ENCODE peak calls at places on chromosomes 7 and 10, in seven cellular contexts. One of them, this sample, is unnamed.

GRCh38 chr10:37860494-37861190 is 3.2 kb upstream of the ZNF248 start:
- DNase-seq in mesendoderm: no peak
- DNase-seq in H1: no peak
- DNase-seq in trophoblast cell: peak; percentile 2
- DNase-seq in neuronal stem cell: no peak
- DNase-seq in IMR-90: peak; percentile 82
- DNase-seq in mesenchymal stem cell: peak; percentile 44
- DNase-seq in this sample: no peak

GRCh38 chr10:119859422-119860258 is 13.0 kb downstream of the MCMBP start:
- DNase-seq in mesendoderm: peak; percentile 53
- DNase-seq in mesenchymal stem cell: peak; percentile 61
- DNase-seq in neuronal stem cell: peak; percentile 24
- DNase-seq in IMR-90: peak; percentile 69
- DNase-seq in trophoblast cell: peak; percentile 79
- DNase-seq in H1: no peak
- DNase-seq in this sample: no peak

GRCh38 chr7:106216517-106217088 is 68.2 kb downstream of the NAMPT start:
- DNase-seq in trophoblast cell: peak; percentile 18
- DNase-seq in H1: no peak
- DNase-seq in neuronal stem cell: no peak
- DNase-seq in mesendoderm: peak; percentile 62
- DNase-seq in mesenchymal stem cell: peak; percentile 93
- DNase-seq in IMR-90: peak; percentile 97
- DNase-seq in this sample: no peak

GRCh38 chr10:49569031-49569765 is 30.3 kb upstream of the ERCC6 start:
- DNase-seq in mesendoderm: no peak
- DNase-seq in mesenchymal stem cell: peak; percentile 35
- DNase-seq in IMR-90: peak; percentile 51
- DNase-seq in neuronal stem cell: no peak
- DNase-seq in H1: no peak
- DNase-seq in trophoblast cell: peak; percentile 92
- DNase-seq in this sample: no peak

GRCh38 chr10:27947513-27947912 is 51.4 kb downstream of the ODAD2 start:
- DNase-seq in neuronal stem cell: no peak
- DNase-seq in trophoblast cell: no peak
- DNase-seq in H1: no peak
- DNase-seq in mesendoderm: no peak
- DNase-seq in IMR-90: no peak
- DNase-seq in mesenchymal stem cell: no peak
- DNase-seq in this sample: no peak

GRCh38 chr10:106652279-106652678 is 512.2 kb downstream of the SORCS1 start:
- DNase-seq in neuronal stem cell: no peak
- DNase-seq in trophoblast cell: no peak
- DNase-seq in H1: no peak
- DNase-seq in mesenchymal stem cell: no peak
- DNase-seq in IMR-90: no peak
- DNase-seq in mesendoderm: no peak
- DNase-seq in this sample: no peak

GRCh38 chr10:8211631-8212030 is 157.1 kb downstream of the GATA3 start:
- DNase-seq in H1: no peak
- DNase-seq in trophoblast cell: peak; percentile 85
- DNase-seq in neuronal stem cell: no peak
- DNase-seq in mesendoderm: peak; percentile 29
- DNase-seq in IMR-90: no peak
- DNase-seq in mesenchymal stem cell: no peak
- DNase-seq in this sample: no peak

GRCh38 chr7:99624487-99624886 is 7.7 kb downstream of the ZSCAN25 start:
- DNase-seq in IMR-90: no peak
- DNase-seq in mesenchymal stem cell: no peak
- DNase-seq in neuronal stem cell: no peak
- DNase-seq in trophoblast cell: no peak
- DNase-seq in mesendoderm: no peak
- DNase-seq in H1: no peak
- DNase-seq in this sample: no peak

GRCh38 chr10:4778761-4779160 is 47.2 kb upstream of the AKR1E2 start:
- DNase-seq in IMR-90: no peak
- DNase-seq in mesendoderm: no peak
- DNase-seq in trophoblast cell: no peak
- DNase-seq in neuronal stem cell: no peak
- DNase-seq in mesenchymal stem cell: no peak
- DNase-seq in H1: no peak
- DNase-seq in this sample: no peak

GRCh38 chr10:46091834-46092522 is 45.9 kb upstream of the MSMB start:
- DNase-seq in neuronal stem cell: no peak
- DNase-seq in trophoblast cell: no peak
- DNase-seq in mesendoderm: no peak
- DNase-seq in H1: no peak
- DNase-seq in mesenchymal stem cell: no peak
- DNase-seq in IMR-90: no peak
- DNase-seq in this sample: no peak

GRCh38 chr10:43845121-43845520 is 196.4 kb upstream of the ZNF32 start:
- DNase-seq in mesenchymal stem cell: no peak
- DNase-seq in H1: no peak
- DNase-seq in trophoblast cell: no peak
- DNase-seq in mesendoderm: no peak
- DNase-seq in neuronal stem cell: no peak
- DNase-seq in IMR-90: no peak
- DNase-seq in this sample: no peak

GRCh38 chr10:108801775-108802516 is 1121.4 kb downstream of the XPNPEP1 start:
- DNase-seq in H1: no peak
- DNase-seq in mesenchymal stem cell: peak; percentile 65
- DNase-seq in IMR-90: peak; percentile 70
- DNase-seq in mesendoderm: no peak
- DNase-seq in neuronal stem cell: no peak
- DNase-seq in trophoblast cell: no peak
- DNase-seq in this sample: no peak

GRCh38 chr7:151891753-151892152 is 14.8 kb upstream of the PRKAG2 start:
- DNase-seq in IMR-90: no peak
- DNase-seq in neuronal stem cell: no peak
- DNase-seq in trophoblast cell: no peak
- DNase-seq in mesenchymal stem cell: no peak
- DNase-seq in mesendoderm: no peak
- DNase-seq in H1: no peak
- DNase-seq in this sample: peak; percentile 18

GRCh38 chr10:97069576-97070362 is 116.0 kb downstream of the SLIT1 start:
- DNase-seq in trophoblast cell: peak; percentile 64
- DNase-seq in mesenchymal stem cell: peak; percentile 42
- DNase-seq in H1: no peak
- DNase-seq in neuronal stem cell: no peak
- DNase-seq in IMR-90: no peak
- DNase-seq in mesendoderm: peak; percentile 81
- DNase-seq in this sample: no peak

GRCh38 chr7:104931181-104931781 is 82.7 kb upstream of the KMT2E start:
- DNase-seq in trophoblast cell: no peak
- DNase-seq in mesendoderm: peak; percentile 85
- DNase-seq in neuronal stem cell: no peak
- DNase-seq in H1: no peak
- DNase-seq in IMR-90: no peak
- DNase-seq in mesenchymal stem cell: no peak
- DNase-seq in this sample: no peak

GRCh38 chr7:83162402-83163256 is at the start of gene PCLO:
- DNase-seq in IMR-90: peak; percentile 3
- DNase-seq in neuronal stem cell: peak; percentile 91
- DNase-seq in H1: peak; percentile 78
- DNase-seq in trophoblast cell: peak; percentile 74
- DNase-seq in mesendoderm: peak; percentile 96
- DNase-seq in mesenchymal stem cell: peak; percentile 60
- DNase-seq in this sample: peak; percentile 96

GRCh38 chr7:67777119-67777518 is 780.5 kb downstream of the TYW1 start:
- DNase-seq in mesendoderm: no peak
- DNase-seq in trophoblast cell: no peak
- DNase-seq in IMR-90: no peak
- DNase-seq in neuronal stem cell: no peak
- DNase-seq in H1: no peak
- DNase-seq in mesenchymal stem cell: no peak
- DNase-seq in this sample: no peak

GRCh38 chr7:63925626-63926460 is 72.8 kb upstream of the ZNF722 start:
- DNase-seq in H1: no peak
- DNase-seq in mesenchymal stem cell: no peak
- DNase-seq in IMR-90: no peak
- DNase-seq in neuronal stem cell: no peak
- DNase-seq in trophoblast cell: peak; percentile 97
- DNase-seq in mesendoderm: no peak
- DNase-seq in this sample: no peak

GRCh38 chr10:26481914-26482550 is 43.9 kb downstream of the APBB1IP start:
- DNase-seq in mesenchymal stem cell: no peak
- DNase-seq in trophoblast cell: no peak
- DNase-seq in neuronal stem cell: no peak
- DNase-seq in mesendoderm: no peak
- DNase-seq in H1: no peak
- DNase-seq in IMR-90: no peak
- DNase-seq in this sample: no peak

GRCh38 chr10:110618206-110618605 is 25.9 kb upstream of the RBM20 start:
- DNase-seq in neuronal stem cell: no peak
- DNase-seq in H1: no peak
- DNase-seq in mesenchymal stem cell: no peak
- DNase-seq in IMR-90: no peak
- DNase-seq in mesendoderm: no peak
- DNase-seq in trophoblast cell: no peak
- DNase-seq in this sample: no peak

GRCh38 chr7:70063796-70064423 is 465.6 kb downstream of the AUTS2 start:
- DNase-seq in IMR-90: no peak
- DNase-seq in mesendoderm: no peak
- DNase-seq in mesenchymal stem cell: no peak
- DNase-seq in neuronal stem cell: no peak
- DNase-seq in H1: no peak
- DNase-seq in trophoblast cell: no peak
- DNase-seq in this sample: no peak

GRCh38 chr10:103333934-103334520 is 16.9 kb downstream of the PCGF6 start:
- DNase-seq in mesendoderm: peak; percentile 6
- DNase-seq in mesenchymal stem cell: peak; percentile 28
- DNase-seq in H1: no peak
- DNase-seq in trophoblast cell: peak; percentile 60
- DNase-seq in IMR-90: peak; percentile 33
- DNase-seq in neuronal stem cell: no peak
- DNase-seq in this sample: no peak

GRCh38 chr7:9945131-9945530 is 1028.5 kb upstream of the PHF14 start:
- DNase-seq in mesenchymal stem cell: no peak
- DNase-seq in IMR-90: no peak
- DNase-seq in trophoblast cell: no peak
- DNase-seq in mesendoderm: no peak
- DNase-seq in H1: no peak
- DNase-seq in neuronal stem cell: no peak
- DNase-seq in this sample: no peak

GRCh38 chr10:87659571-87660483 is at the start of gene PAPSS2:
- DNase-seq in trophoblast cell: peak; percentile 46
- DNase-seq in IMR-90: peak; percentile 68
- DNase-seq in mesenchymal stem cell: peak; percentile 85
- DNase-seq in mesendoderm: peak; percentile 83
- DNase-seq in neuronal stem cell: peak; percentile 48
- DNase-seq in H1: no peak
- DNase-seq in this sample: peak; percentile 71

GRCh38 chr7:55438085-55438764 is 73.1 kb downstream of the LANCL2 start:
- DNase-seq in neuronal stem cell: no peak
- DNase-seq in IMR-90: no peak
- DNase-seq in mesendoderm: peak; percentile 26
- DNase-seq in mesenchymal stem cell: no peak
- DNase-seq in H1: no peak
- DNase-seq in trophoblast cell: no peak
- DNase-seq in this sample: no peak

GRCh38 chr10:62850646-62851045 is 34.5 kb upstream of the EGR2 start:
- DNase-seq in mesendoderm: peak; percentile 4
- DNase-seq in neuronal stem cell: no peak
- DNase-seq in trophoblast cell: no peak
- DNase-seq in H1: no peak
- DNase-seq in mesenchymal stem cell: no peak
- DNase-seq in IMR-90: no peak
- DNase-seq in this sample: no peak

DNA sequence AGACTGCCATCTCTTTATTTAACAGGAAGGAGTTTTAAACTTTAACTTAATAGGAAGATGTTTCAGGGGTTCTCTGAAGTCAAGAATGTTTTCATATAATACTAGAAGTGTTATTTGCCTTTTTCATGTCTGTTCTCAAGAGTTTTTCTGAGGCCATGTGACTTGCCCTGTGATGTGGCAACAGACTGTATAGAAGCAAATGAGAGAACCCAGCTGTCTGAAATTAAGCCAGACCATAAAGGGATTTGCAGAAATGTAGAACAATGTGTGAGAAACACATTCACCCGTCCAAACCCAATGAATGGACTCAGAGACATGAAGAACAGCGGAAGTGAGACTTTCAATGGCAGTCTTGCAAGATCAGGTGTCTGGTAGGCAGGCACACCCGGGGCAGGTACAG is 23.8 kb downstream of the MAPK8 start:
- DNase-seq in mesendoderm: no peak
- DNase-seq in trophoblast cell: no peak
- DNase-seq in neuronal stem cell: no peak
- DNase-seq in H1: no peak
- DNase-seq in mesenchymal stem cell: peak; percentile 36
- DNase-seq in IMR-90: peak; percentile 40
- DNase-seq in this sample: no peak
- H4K8ac ChIP-seq in mesendoderm: no peak overlapping the region
- H4K8ac ChIP-seq in trophoblast cell: no peak overlapping the region
- H4K8ac ChIP-seq in neuronal stem cell: no peak overlapping the region
- H4K8ac ChIP-seq in H1: no peak overlapping the region
- H4K8ac ChIP-seq in mesenchymal stem cell: peak overlapping the region; percentile 49
- H4K8ac ChIP-seq in IMR-90: no peak overlapping the region
- H4K8ac ChIP-seq in this sample: no peak overlapping the region

DNA sequence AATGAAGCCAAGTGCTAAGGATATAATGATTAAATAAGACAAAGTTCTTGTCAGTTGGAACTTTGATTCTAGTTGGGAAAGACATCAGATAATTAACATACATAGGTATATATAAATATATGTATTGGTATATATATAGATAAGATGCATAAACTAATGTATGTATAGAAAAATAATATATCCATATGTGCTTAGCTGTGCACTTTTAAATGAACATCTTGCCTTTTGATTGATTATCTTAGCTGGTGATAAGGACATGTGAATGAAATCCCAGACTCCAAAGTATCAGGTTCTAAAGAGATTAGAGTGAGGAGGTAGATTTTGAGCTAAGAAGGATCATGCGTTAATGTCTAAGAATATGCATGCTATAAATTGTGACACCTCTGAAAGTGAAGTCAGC is 357.6 kb downstream of the GFRA1 start:
- DNase-seq in H1: no peak
- DNase-seq in mesenchymal stem cell: no peak
- DNase-seq in neuronal stem cell: no peak
- DNase-seq in trophoblast cell: no peak
- DNase-seq in mesendoderm: no peak
- DNase-seq in IMR-90: no peak
- DNase-seq in this sample: no peak
- H4K8ac ChIP-seq in H1: no peak overlapping the region
- H4K8ac ChIP-seq in mesenchymal stem cell: no peak overlapping the region
- H4K8ac ChIP-seq in neuronal stem cell: no peak overlapping the region
- H4K8ac ChIP-seq in trophoblast cell: no peak overlapping the region
- H4K8ac ChIP-seq in mesendoderm: no peak overlapping the region
- H4K8ac ChIP-seq in IMR-90: no peak overlapping the region
- H4K8ac ChIP-seq in this sample: no peak overlapping the region

GRCh38 chr10:805635-806305 is 116.3 kb upstream of the DIP2C start:
- DNase-seq in mesendoderm: no peak
- DNase-seq in IMR-90: no peak
- DNase-seq in neuronal stem cell: no peak
- DNase-seq in H1: no peak
- DNase-seq in mesenchymal stem cell: no peak
- DNase-seq in trophoblast cell: no peak
- DNase-seq in this sample: no peak
- H4K8ac ChIP-seq in mesendoderm: no peak overlapping the region
- H4K8ac ChIP-seq in IMR-90: no peak overlapping the region
- H4K8ac ChIP-seq in neuronal stem cell: no peak overlapping the region
- H4K8ac ChIP-seq in H1: no peak overlapping the region
- H4K8ac ChIP-seq in mesenchymal stem cell: no peak overlapping the region
- H4K8ac ChIP-seq in trophoblast cell: no peak overlapping the region
- H4K8ac ChIP-seq in this sample: no peak overlapping the region

GRCh38 chr7:148865283-148865682 is 18.8 kb downstream of the EZH2 start:
- DNase-seq in trophoblast cell: no peak
- DNase-seq in neuronal stem cell: no peak
- DNase-seq in H1: no peak
- DNase-seq in IMR-90: no peak
- DNase-seq in mesenchymal stem cell: no peak
- DNase-seq in mesendoderm: no peak
- DNase-seq in this sample: no peak
- H4K8ac ChIP-seq in trophoblast cell: no peak overlapping the region
- H4K8ac ChIP-seq in neuronal stem cell: no peak overlapping the region
- H4K8ac ChIP-seq in H1: no peak overlapping the region
- H4K8ac ChIP-seq in IMR-90: no peak overlapping the region
- H4K8ac ChIP-seq in mesenchymal stem cell: no peak overlapping the region
- H4K8ac ChIP-seq in mesendoderm: no peak overlapping the region
- H4K8ac ChIP-seq in this sample: no peak overlapping the region